ENCODE peak calls at places on chromosome 15, in four cellular contexts. B is A549, H is endothelial cell of umbilical vein, J is K562. D is an unnamed sample.

GRCh38 chr15:92149029-92149428 is 244.7 kb upstream of the ST8SIA2 start:
- DNase-seq in B (no peak), H (no peak), J (no peak), D (no peak)

GRCh38 chr15:85788796-85789495 is 5.8 kb downstream of the KLHL25 start:
- DNase-seq in B (no peak), H (no peak), J (no peak), D (peak)

GRCh38 chr15:64249406-64249805 is 86.6 kb upstream of the PPIB start:
- DNase-seq in B (no peak), H (no peak), J (no peak), D (no peak)

GRCh38 chr15:46127361-46127874 is 492.6 kb downstream of the SQOR start:
- DNase-seq in B (no peak), H (no peak), J (no peak), D (no peak)

GRCh38 chr15:33131880-33132279 is 62.6 kb downstream of the FMN1 start:
- DNase-seq in B (no peak), H (peak), J (no peak), D (no peak)

GRCh38 chr15:84747423-84748273 is 744 bp upstream of the ZNF592 start:
- DNase-seq in B (peak), H (peak), J (peak), D (peak)

GRCh38 chr15:60945196-60945595 is 283.9 kb downstream of the RORA start:
- DNase-seq in B (no peak), H (peak), J (no peak), D (no peak)

GRCh38 chr15:39720721-39721611 is 61.7 kb downstream of the FSIP1 start:
- DNase-seq in B (no peak), H (no peak), J (no peak), D (no peak)

GRCh38 chr15:75928680-75929608 is 25.3 kb downstream of the FBXO22 start:
- DNase-seq in B (peak), H (no peak), J (peak), D (peak)

GRCh38 chr15:74620636-74621545 is 5.3 kb downstream of the CLK3 start:
- DNase-seq in B (peak), H (peak), J (peak), D (peak)

GRCh38 chr15:33211409-33211808 is 16.9 kb upstream of the FMN1 start:
- DNase-seq in B (no peak), H (no peak), J (no peak), D (no peak)

GRCh38 chr15:37372064-37372463 is 271.7 kb upstream of the MEIS2 start:
- DNase-seq in B (no peak), H (no peak), J (no peak), D (no peak)

GRCh38 chr15:69798481-69799315 is 299.0 kb downstream of the TLE3 start:
- DNase-seq in B (no peak), H (peak), J (no peak), D (no peak)

GRCh38 chr15:23877502-23878412 is 190.7 kb upstream of the NDN start:
- DNase-seq in B (peak), H (no peak), J (peak), D (peak)

GRCh38 chr15:91517491-91518200 is 335.9 kb upstream of the SLCO3A1 start:
- DNase-seq in B (no peak), H (no peak), J (no peak), D (peak)

GRCh38 chr15:29942144-29942543 is 119.9 kb upstream of the TJP1 start:
- DNase-seq in B (no peak), H (no peak), J (no peak), D (peak)

GRCh38 chr15:70752142-70752754 is 11.1 kb downstream of the UACA start:
- DNase-seq in B (no peak), H (no peak), J (no peak), D (no peak)

GRCh38 chr15:77075528-77075927 is 4.6 kb upstream of the TSPAN3 start:
- DNase-seq in B (no peak), H (no peak), J (no peak), D (no peak)

GRCh38 chr15:59148160-59148810 is 43.3 kb downstream of the CCNB2 start:
- DNase-seq in B (no peak), H (no peak), J (no peak), D (no peak)

GRCh38 chr15:81189583-81190283 is 6.9 kb upstream of the IL16 start:
- DNase-seq in B (no peak), H (no peak), J (no peak), D (no peak)

GRCh38 chr15:77517579-77517978 is 96.9 kb downstream of the HMG20A start:
- DNase-seq in B (no peak), H (no peak), J (no peak), D (no peak)

GRCh38 chr15:60583946-60584345 is 105.0 kb upstream of the ICE2 start:
- DNase-seq in B (no peak), H (no peak), J (no peak), D (no peak)

GRCh38 chr15:28106294-28107110 is 7.4 kb upstream of the OCA2 start:
- DNase-seq in B (peak), H (no peak), J (no peak), D (peak)
- TF ChIP-seq MYC in B (no peak), H (no peak), J (no peak), D (no peak)

DNA sequence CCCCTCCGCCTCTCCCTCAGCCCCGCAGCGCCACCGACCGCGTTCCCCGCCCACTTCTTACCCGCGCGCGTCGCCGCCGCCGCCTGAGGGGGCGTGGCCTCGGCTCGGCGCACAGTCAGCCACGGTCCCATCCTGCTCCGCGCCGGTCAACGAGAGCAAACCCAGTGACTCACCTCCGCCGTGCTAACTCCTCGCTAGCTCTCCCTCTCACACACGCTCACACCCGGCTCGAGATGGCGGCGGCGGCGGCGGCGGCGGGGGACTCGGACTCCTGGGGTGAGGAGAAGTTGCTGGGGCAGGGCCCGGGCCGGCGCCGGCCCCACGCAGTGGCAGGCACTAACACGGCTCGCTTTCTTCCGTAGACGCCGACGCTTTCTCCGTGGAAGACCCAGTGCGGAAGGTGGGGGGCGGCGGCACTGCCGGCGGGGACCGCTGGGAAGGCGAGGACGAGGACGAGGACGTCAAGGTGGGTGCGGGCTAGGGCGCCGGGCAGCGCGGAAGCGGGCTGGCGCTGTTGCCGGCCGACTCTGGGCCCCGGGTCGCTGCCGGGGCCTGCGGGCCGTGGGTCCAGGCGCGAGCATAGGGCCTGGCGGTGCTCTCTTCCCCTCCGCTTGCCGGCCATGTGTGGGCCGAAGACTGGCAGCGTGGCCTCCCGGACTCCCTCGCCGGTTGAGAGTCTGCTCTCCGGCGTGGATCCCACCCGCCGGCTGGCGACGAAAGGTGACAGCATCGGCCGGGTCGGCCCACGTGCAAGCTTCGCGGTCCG is at the start of gene EIF3J:
- DNase-seq in B (peak), H (peak), J (peak), D (peak)
- TF ChIP-seq POLR2A in B (peak), H (no peak), J (peak), D (peak)

GRCh38 chr15:78931439-78931981 is 13.3 kb downstream of the CTSH start:
- DNase-seq in B (no peak), H (no peak), J (no peak), D (no peak)

GRCh38 chr15:78932216-78932808 is 12.5 kb downstream of the CTSH start:
- DNase-seq in B (no peak), H (no peak), J (no peak), D (no peak)

GRCh38 chr15:78928616-78929093 is 16.2 kb downstream of the CTSH start:
- DNase-seq in B (no peak), H (no peak), J (no peak), D (no peak)

GRCh38 chr15:78929536-78930264 is 15.1 kb downstream of the CTSH start:
- DNase-seq in B (no peak), H (no peak), J (no peak), D (no peak)

DNA sequence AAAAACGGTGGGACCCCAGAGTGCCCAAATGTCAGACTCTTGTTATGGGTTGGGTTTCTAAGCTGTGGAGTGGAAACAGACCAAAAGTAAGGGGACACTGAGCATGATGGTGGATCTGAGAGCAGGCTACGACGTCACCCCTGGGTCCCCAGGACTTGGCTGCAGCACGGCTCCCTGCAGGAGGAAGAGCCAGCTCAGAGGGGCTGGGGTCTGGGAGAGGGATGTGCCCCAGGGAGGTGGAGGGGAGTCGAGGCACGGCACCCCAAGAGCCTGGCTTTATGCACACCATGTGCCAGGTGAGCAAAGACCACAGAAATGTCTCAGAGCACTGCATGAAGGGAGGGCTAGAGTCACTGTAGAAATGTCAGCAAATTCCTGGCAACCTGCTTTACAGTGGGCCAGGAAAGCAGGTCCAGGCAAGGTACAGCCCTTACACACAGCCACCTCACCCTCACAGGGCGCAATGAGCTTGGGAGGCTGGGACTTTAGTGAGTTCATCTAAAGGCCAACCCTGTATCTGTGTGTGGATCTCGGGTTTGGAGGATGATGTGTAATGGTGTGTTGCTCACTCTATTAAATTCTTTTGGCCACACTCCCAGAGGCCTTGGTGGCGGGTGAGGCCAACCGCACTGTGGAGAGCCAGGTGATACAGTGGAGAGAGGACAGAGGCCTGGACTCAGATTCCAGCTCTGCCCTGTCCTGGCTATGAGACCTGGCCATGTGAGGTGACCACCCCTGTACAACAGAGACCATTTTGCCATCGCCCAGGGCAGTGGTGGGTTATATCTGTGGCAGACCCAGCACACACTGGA is 14.1 kb downstream of the CTSH start:
- DNase-seq in B (peak), H (peak), J (peak), D (no peak)
- TF ChIP-seq MAX in B (peak), H (no peak), J (no peak), D (no peak)

GRCh38 chr15:96274087-96274440 is 56.4 kb upstream of the NR2F2 start:
- DNase-seq in B (no peak), H (no peak), J (no peak), D (no peak)
- TF ChIP-seq MYC in B (no peak), H (no peak), J (no peak), D (no peak)

GRCh38 chr15:55407949-55408766 is at the start of the genes CCPG1 and PIERCE2:
- DNase-seq in B (peak), H (peak), J (peak), D (peak)
- TF ChIP-seq POLR2A in B (peak), H (peak), J (peak), D (peak)

DNA sequence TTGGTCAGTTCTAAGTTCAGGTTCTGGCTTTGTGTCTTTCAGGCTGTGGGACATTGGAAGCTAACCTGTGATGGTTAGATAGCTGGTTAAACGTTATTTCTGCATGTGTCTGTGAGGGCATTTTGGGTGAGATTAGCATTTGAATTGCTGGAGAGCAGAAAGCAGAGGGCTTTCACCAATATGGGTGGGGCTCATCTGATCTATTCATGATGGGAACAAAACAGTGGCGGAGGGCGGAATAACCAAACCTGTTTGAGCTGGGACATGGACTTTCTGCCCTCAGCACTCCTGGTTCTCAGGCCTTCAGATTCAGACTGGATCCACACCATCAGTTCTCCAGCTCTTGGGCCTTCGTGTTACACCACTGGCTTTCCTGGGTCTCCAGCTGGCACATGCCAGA is 195.4 kb downstream of the KLF13 start:
- DNase-seq in B (no peak), H (no peak), J (no peak), D (no peak)
- TF ChIP-seq MAX in B (no peak), H (no peak), J (no peak), D (no peak)

GRCh38 chr15:82849556-82850241 is 40.3 kb downstream of the WHAMM start:
- DNase-seq in B (peak), H (peak), J (peak), D (peak)
- TF ChIP-seq MYC in B (no peak), H (no peak), J (peak), D (peak)

DNA sequence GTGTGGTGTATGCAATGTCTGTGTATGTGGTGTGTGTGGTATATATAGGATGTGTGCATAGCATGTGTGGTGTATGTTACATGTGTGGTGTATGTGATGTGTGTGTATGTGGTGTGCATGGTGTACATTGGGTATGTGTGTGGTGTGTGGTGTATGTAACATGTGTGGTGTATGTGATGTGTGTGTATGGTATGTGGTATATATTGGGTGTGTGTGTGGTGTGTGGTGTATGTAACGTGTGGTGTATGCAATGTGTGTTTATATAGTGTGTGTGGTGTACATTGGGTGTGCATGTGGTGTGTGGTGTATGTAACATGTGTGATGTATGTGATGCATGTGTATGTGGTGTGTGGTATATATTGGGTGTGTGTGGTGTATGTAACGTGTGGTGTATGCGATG is 41.9 kb downstream of the ARRDC4 start:
- DNase-seq in B (no peak), H (no peak), J (no peak), D (no peak)
- TF ChIP-seq POLR2A in B (no peak), H (no peak), J (no peak), D (no peak)

GRCh38 chr15:66702035-66702769 is at the start of gene SMAD6:
- DNase-seq in B (peak), H (peak), J (peak), D (peak)
- TF ChIP-seq MAX in B (peak), H (peak), J (no peak), D (peak)

DNA sequence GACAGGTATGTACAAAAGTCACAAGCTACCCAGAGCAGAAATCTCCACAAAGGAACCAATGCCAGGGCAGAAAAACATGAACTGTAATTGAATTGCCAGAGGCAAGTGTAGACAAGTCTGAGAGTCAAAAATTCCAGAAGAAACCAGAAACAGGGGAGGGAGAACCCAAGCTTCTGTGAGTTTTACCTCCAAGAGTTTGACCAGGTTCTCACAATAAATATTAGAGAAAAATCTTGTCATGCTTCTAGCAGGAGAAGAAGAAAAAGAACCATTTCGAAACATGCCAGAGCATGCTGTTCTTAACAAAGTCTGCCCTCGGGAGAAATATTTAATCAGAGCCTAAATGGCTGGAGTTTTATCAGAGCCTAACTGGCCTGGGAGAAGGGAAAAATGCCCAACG is 32.5 kb upstream of the AP3B2 start:
- DNase-seq in B (no peak), H (no peak), J (no peak), D (no peak)
- TF ChIP-seq MYC in B (no peak), H (no peak), J (no peak), D (no peak)